ENCODE peak calls at places on chromosome 15, in five cellular contexts. S, M, Z, D and Q are unnamed samples.

GRCh38 chr15:92693922-92694331 is 38.4 kb upstream of the FAM174B start:
- DNase-seq in S (no peak), M (peak), Z (no peak), D (peak), Q (no peak)

GRCh38 chr15:75348563-75349350 is 1.9 kb downstream of the NEIL1 start:
- DNase-seq in S (no peak), M (no peak), Z (peak), D (no peak), Q (no peak)

GRCh38 chr15:78979456-78980320 is 34.8 kb upstream of the CTSH start:
- DNase-seq in S (peak), M (peak), Z (no peak), D (peak), Q (peak)

GRCh38 chr15:43441316-43441715 is 51.6 kb downstream of the TP53BP1 start:
- DNase-seq in S (no peak), M (no peak), Z (no peak), D (peak), Q (no peak)

GRCh38 chr15:86915811-86916331 is 836.2 kb downstream of the AGBL1 start:
- DNase-seq in S (no peak), M (no peak), Z (no peak), D (peak), Q (no peak)

GRCh38 chr15:60454824-60455223 is 24.1 kb downstream of the ICE2 start:
- DNase-seq in S (no peak), M (no peak), Z (no peak), D (no peak), Q (no peak)

GRCh38 chr15:82624008-82624407 is 23.2 kb downstream of the CPEB1 start:
- DNase-seq in S (no peak), M (no peak), Z (no peak), D (no peak), Q (no peak)

GRCh38 chr15:35626531-35626930 is 80.6 kb upstream of the DPH6 start:
- DNase-seq in S (no peak), M (no peak), Z (no peak), D (no peak), Q (no peak)

GRCh38 chr15:48002772-48003171 is 118.0 kb upstream of the SLC24A5 start:
- DNase-seq in S (no peak), M (no peak), Z (no peak), D (no peak), Q (no peak)

GRCh38 chr15:98321916-98322315 is 326.4 kb upstream of the IGF1R start:
- DNase-seq in S (no peak), M (no peak), Z (no peak), D (peak), Q (peak)

GRCh38 chr15:90959894-90960293 is 5.2 kb downstream of the RCCD1 start:
- DNase-seq in S (no peak), M (no peak), Z (no peak), D (no peak), Q (peak)

DNA sequence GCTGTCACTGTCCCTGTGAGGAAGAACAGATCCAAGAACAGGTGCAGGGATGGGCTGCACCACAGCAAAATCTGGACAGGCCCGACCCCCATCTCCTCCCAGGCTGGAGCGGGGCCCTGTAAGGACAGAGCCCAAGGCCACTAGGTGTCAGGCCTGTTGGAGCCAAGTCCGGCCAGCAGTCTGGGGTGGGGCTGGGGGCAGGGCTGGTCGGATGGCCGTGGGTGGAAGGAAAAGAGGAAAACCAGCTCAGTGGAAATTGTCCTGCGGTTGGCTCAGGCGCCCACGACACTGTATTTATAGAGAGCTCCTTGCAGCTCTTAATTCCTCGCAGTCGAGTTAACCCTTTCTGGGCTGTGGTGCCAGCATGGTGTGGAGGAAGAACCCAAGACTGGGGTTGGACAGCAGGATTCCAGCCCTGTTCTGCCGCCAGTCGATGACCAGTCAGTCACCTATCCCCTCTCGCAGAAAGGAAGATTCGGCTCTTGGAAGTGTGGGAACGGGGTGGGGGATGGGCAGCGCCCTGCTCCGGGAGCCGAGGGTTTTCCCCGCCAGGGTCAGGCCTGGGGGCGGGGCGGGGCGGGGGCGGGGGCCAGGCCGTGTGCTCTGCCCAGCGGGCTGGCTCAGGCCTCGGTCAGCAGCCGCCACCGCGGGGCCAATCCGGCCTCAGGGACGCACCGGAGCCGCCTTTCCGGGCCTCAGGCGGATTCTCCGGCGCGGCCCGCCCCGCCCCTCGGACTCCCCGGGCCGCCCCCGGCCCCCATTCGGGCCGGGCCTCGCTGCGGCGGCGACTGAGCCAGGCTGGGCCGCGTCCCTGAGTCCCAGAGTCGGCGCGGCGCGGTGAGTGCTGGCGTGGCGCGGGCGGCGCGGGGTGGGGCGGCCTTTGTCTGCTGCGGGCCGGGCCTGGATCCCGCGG is at the start of gene CD276:
- DNase-seq in S (peak), M (peak), Z (peak), D (peak), Q (peak)
- TF ChIP-seq POLR2A in S (no peak), M (no peak), Z (no peak), D (no peak), Q (peak)

GRCh38 chr15:51672913-51673857 is 8.1 kb upstream of the SCG3 start:
- DNase-seq in S (no peak), M (no peak), Z (no peak), D (no peak), Q (no peak)

GRCh38 chr15:51672100-51672731 is 9.1 kb upstream of the SCG3 start:
- DNase-seq in S (no peak), M (no peak), Z (no peak), D (peak), Q (no peak)

GRCh38 chr15:51678081-51678480 is 3.2 kb upstream of the SCG3 start:
- DNase-seq in S (no peak), M (no peak), Z (no peak), D (no peak), Q (no peak)

GRCh38 chr15:51677453-51677852 is 3.9 kb upstream of the SCG3 start:
- DNase-seq in S (no peak), M (no peak), Z (no peak), D (no peak), Q (no peak)

GRCh38 chr15:51675234-51675633 is 6.1 kb upstream of the SCG3 start:
- DNase-seq in S (no peak), M (no peak), Z (no peak), D (no peak), Q (no peak)
- TF ChIP-seq CTCF in S (no peak), M (no peak), Z (no peak), D (no peak), Q (no peak)

DNA sequence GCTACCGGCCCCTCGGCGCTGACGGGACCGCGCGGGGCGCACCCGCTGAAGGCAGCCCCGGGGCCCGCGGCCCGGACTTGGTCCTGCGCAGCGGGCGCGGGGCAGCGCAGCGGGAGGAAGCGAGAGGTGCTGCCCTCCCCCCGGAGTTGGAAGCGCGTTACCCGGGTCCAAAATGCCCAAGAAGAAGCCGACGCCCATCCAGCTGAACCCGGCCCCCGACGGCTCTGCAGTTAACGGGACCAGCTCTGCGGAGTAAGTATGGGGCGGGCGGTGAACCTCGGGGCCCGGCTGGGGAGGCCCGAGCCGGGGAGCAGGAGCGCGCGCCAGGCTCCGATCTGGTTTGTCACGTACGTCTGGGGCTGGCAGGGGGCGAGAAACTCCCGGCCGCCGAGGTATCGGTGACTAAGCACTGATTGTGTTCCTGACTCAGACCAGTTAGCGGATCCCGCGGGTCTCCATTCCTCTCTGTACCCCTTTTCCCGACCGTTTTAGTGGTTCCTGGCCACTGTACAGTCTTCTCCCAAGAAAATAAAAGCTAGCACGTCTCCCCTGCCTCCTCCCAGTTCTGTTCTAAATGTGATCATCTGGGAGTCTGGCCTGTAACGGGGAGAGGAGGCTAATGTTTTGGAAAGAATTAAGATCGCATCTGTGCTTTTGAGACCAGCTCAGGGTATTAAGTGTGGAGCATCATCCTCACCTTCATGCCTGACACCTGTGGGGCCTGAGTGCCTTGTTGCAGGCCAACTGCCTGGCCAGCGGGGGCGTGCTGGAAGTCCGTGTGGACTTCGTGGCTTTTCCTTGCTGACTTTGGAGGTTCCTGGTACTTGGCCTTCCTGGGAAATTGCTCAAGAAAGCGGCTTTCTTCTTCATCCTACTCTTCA is 704 bp downstream of the MAP2K1 start:
- DNase-seq in S (peak), M (no peak), Z (peak), D (peak), Q (peak)
- TF ChIP-seq POLR2A in S (peak), M (no peak), Z (no peak), D (no peak), Q (no peak)

GRCh38 chr15:65791335-65792129 is 561 bp downstream of the DENND4A start:
- DNase-seq in S (peak), M (no peak), Z (peak), D (no peak), Q (peak)
- TF ChIP-seq CTCF in S (no peak), M (no peak), Z (no peak), D (no peak), Q (no peak)